ENCODE peak calls at places on chromosomes 3 and 15, in seven cellular contexts. H is K562, T is GM23338, U is GM12878, V is HL-60, B is stomach, R is sigmoid colon. M is an unnamed sample.

GRCh38 chr15:52440414-52440813 is 88.3 kb downstream of the MYO5A start:
- DNase-seq in H (no peak), T (no peak), U (no peak), V (no peak), B (no peak), R (no peak), M (no peak)

GRCh38 chr3:66418432-66419052 is 82.3 kb downstream of the LRIG1 start:
- DNase-seq in H (no peak), T (no peak), U (no peak), V (no peak), B (peak), R (peak), M (no peak)

GRCh38 chr3:23075478-23075877 is 127.6 kb upstream of the UBE2E2 start:
- DNase-seq in H (no peak), T (no peak), U (no peak), V (no peak), B (no peak), R (no peak), M (no peak)

GRCh38 chr3:46089237-46090011 is 62.1 kb upstream of the XCR1 start:
- DNase-seq in H (no peak), T (no peak), U (peak), V (peak), B (peak), R (peak), M (peak)

GRCh38 chr3:154862265-154862664 is 217.9 kb upstream of the MME start:
- DNase-seq in H (no peak), T (no peak), U (no peak), V (no peak), B (no peak), R (no peak), M (no peak)

GRCh38 chr15:67520976-67521769 is at the start of gene C15orf61:
- DNase-seq in H (peak), T (peak), U (peak), V (peak), B (peak), R (peak), M (peak)

GRCh38 chr3:54079314-54079713 is 43.0 kb upstream of the CACNA2D3 start:
- DNase-seq in H (no peak), T (peak), U (no peak), V (no peak), B (no peak), R (no peak), M (no peak)

GRCh38 chr3:39426321-39426720 is 19.8 kb downstream of the RPSA start:
- DNase-seq in H (no peak), T (no peak), U (no peak), V (no peak), B (no peak), R (no peak), M (no peak)

GRCh38 chr3:87161486-87161885 is 65.6 kb upstream of the CHMP2B start:
- DNase-seq in H (no peak), T (no peak), U (no peak), V (no peak), B (no peak), R (no peak), M (no peak)

GRCh38 chr3:114650808-114651207 is 357.0 kb downstream of the TIGIT start:
- DNase-seq in H (no peak), T (no peak), U (no peak), V (no peak), B (no peak), R (no peak), M (no peak)

GRCh38 chr3:17047162-17047561 is 162.4 kb downstream of the PLCL2 start:
- DNase-seq in H (no peak), T (peak), U (no peak), V (no peak), B (no peak), R (no peak), M (no peak)

GRCh38 chr3:80355144-80355543 is 587.3 kb upstream of the ROBO1 start:
- DNase-seq in H (no peak), T (peak), U (no peak), V (peak), B (no peak), R (no peak), M (no peak)

GRCh38 chr15:92305342-92305741 is 88.3 kb upstream of the ST8SIA2 start:
- DNase-seq in H (no peak), T (no peak), U (no peak), V (no peak), B (no peak), R (no peak), M (no peak)

GRCh38 chr3:4772171-4772804 is 206.9 kb upstream of the BHLHE40 start:
- DNase-seq in H (no peak), T (no peak), U (no peak), V (no peak), B (peak), R (peak), M (peak)

GRCh38 chr3:65878831-65879230 is 159.9 kb downstream of the MAGI1 start:
- DNase-seq in H (no peak), T (peak), U (no peak), V (no peak), B (no peak), R (no peak), M (no peak)

GRCh38 chr15:98682992-98683701 is 34.8 kb downstream of the IGF1R start:
- DNase-seq in H (no peak), T (no peak), U (no peak), V (peak), B (no peak), R (no peak), M (no peak)

GRCh38 chr15:80798911-80799310 is 19.7 kb downstream of the CEMIP start:
- DNase-seq in H (no peak), T (no peak), U (no peak), V (no peak), B (no peak), R (no peak), M (no peak)

GRCh38 chr3:64133272-64133671 is 92.0 kb downstream of the PRICKLE2 start:
- DNase-seq in H (no peak), T (no peak), U (no peak), V (no peak), B (no peak), R (no peak), M (no peak)

GRCh38 chr3:131110087-131110486 is 83.4 kb downstream of the NEK11 start:
- DNase-seq in H (no peak), T (no peak), U (no peak), V (no peak), B (no peak), R (no peak), M (no peak)

GRCh38 chr15:52288051-52288942 is 7.3 kb downstream of the MYO5C start:
- DNase-seq in H (no peak), T (no peak), U (no peak), V (no peak), B (peak), R (no peak), M (no peak)

GRCh38 chr3:148971819-148972218 is 19.5 kb upstream of the GYG1 start:
- DNase-seq in H (no peak), T (no peak), U (no peak), V (no peak), B (peak), R (peak), M (no peak)

GRCh38 chr3:100698736-100699135 is 10.6 kb upstream of the TFG start:
- DNase-seq in H (no peak), T (no peak), U (no peak), V (no peak), B (no peak), R (no peak), M (no peak)

GRCh38 chr15:70165811-70166284 is 68.1 kb upstream of the TLE3 start:
- DNase-seq in H (no peak), T (no peak), U (no peak), V (no peak), B (peak), R (peak), M (peak)

DNA sequence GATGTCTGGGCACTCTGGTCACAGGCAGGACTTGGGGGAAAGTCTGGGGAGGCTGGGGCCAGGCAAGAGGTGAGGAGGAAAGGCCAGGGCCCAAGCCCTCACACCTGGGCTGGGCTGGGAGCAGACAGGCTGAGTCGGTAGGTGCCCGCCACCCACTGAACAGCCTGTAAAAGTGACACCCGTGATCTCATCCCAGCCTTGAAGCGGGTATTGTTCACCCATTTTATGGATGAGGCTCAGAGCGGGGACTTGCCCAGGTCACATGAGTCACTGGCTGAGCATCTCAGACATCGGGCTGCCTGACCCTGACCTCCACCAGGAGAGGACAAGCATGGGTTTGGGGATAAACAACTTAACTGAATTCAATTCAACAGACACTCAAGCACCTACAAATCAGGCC is 52.0 kb upstream of the CTSH start:
- DNase-seq in H (no peak), T (no peak), U (no peak), V (no peak), B (no peak), R (no peak), M (no peak)
- H3K27ac ChIP-seq in H (no peak), T (no peak), U (no peak), V (no peak), B (no peak), R (no peak), M (no peak)

DNA sequence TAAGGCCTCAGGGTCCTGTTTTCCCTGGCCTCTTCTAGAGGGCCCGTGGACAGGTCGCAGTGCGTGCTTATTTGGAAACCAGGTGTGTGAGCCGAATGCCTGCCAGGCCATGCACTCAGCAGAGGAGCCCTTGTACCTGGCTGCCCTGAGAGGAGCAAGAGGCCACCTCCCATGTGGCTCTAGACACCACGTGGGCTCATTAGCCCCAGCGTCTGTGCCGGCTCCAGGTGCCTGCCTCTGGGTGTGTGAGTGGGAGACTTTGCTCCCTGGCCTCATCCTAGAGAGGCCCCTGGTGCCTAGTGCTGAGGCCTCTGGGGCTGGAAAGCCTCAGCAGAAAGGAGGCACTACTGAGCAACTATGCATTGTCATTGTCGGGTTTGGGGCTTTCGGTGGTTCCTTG is 50.4 kb downstream of the KLF13 start:
- DNase-seq in H (no peak), T (peak), U (no peak), V (no peak), B (no peak), R (no peak), M (no peak)
- TF ChIP-seq POLR2AphosphoS5 in H (no peak), T (no peak), U (no peak), V (no peak), B (no peak), R (no peak), M (no peak)

GRCh38 chr15:55254916-55255679 is 34.5 kb downstream of the RAB27A start:
- DNase-seq in H (no peak), T (no peak), U (no peak), V (no peak), B (no peak), R (no peak), M (no peak)

GRCh38 chr15:55257014-55257670 is 32.5 kb downstream of the RAB27A start:
- DNase-seq in H (no peak), T (no peak), U (no peak), V (no peak), B (no peak), R (no peak), M (no peak)

GRCh38 chr15:55255714-55256113 is 33.9 kb downstream of the RAB27A start:
- DNase-seq in H (no peak), T (no peak), U (no peak), V (no peak), B (no peak), R (no peak), M (no peak)

GRCh38 chr15:55257933-55258332 is 31.7 kb downstream of the RAB27A start:
- DNase-seq in H (no peak), T (no peak), U (no peak), V (no peak), B (no peak), R (no peak), M (no peak)

DNA sequence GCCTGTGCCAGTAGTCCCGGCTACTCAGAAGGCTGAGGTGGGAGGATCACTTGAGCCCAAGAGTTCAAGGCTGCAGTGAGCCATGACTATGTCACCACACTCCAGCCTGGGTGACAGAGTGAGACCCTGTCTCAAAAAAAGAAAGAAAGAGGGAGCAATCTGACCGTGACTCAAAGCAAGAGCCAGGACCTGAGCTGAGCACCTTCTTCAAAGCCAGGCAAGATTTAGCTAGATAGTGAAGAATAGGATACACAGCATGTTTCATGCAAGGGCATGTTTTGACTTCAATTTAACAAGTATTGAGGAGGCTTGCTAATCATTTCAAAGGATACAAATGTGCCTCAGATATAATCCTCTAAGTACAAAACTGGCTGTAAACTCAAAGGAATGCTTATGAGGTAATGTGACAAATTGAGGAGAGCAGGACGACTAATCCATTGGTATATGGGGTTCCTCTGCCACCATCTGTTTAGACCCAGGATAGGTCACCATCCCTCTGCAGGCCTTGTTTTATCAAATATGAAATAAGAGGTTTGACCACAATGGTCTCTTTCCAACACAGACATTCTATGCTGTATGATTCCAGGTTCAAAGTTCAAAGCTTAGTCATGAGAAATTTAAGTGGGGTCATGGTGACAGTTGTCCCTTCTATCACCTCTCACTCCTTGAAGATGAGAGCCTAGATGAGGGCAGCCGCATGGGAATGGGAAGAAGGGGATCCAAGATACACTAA is 33.2 kb downstream of the RAB27A start:
- DNase-seq in H (no peak), T (no peak), U (no peak), V (no peak), B (no peak), R (no peak), M (no peak)
- H3K27ac ChIP-seq in H (peak), T (no peak), U (no peak), V (peak), B (peak), R (no peak), M (no peak)

GRCh38 chr3:192892981-192893827 is 24.5 kb downstream of the MB21D2 start:
- DNase-seq in H (no peak), T (peak), U (peak), V (peak), B (no peak), R (peak), M (peak)
- TF ChIP-seq POLR2AphosphoS5 in H (no peak), T (no peak), U (peak), V (no peak), B (peak), R (no peak), M (no peak)

GRCh38 chr15:28096720-28097431 is 2.2 kb downstream of the OCA2 start:
- DNase-seq in H (no peak), T (peak), U (no peak), V (no peak), B (no peak), R (peak), M (no peak)
- H3K27ac ChIP-seq in H (no peak), T (no peak), U (no peak), V (no peak), B (peak), R (peak), M (peak)

GRCh38 chr3:106745344-106746168 is 631.7 kb upstream of the CCDC54 start:
- DNase-seq in H (no peak), T (no peak), U (no peak), V (no peak), B (no peak), R (no peak), M (no peak)

GRCh38 chr3:106734712-106735111 is 642.5 kb upstream of the CCDC54 start:
- DNase-seq in H (no peak), T (no peak), U (no peak), V (no peak), B (no peak), R (no peak), M (no peak)

DNA sequence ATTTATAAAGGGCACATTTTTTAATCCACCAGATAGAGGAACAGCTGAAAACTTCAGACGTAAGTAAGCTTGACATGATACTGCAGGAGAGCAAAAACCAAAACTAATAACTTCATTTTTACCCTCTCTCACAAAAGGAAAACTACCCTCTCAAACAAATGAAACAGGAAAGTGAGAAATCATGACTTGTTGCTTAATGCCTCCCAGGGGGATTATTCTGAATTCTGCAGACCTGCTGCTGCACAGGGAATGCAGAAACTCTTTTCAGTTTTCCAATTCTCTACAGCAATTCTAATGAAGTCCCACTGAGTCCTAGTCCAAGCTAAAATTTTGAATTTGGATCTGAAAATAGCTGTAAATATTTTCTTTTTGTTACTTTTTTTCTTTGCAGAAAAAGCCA is 637.1 kb upstream of the CCDC54 start:
- DNase-seq in H (no peak), T (no peak), U (no peak), V (no peak), B (no peak), R (no peak), M (no peak)
- TF ChIP-seq POLR2AphosphoS5 in H (no peak), T (no peak), U (no peak), V (no peak), B (no peak), R (no peak), M (no peak)

GRCh38 chr3:12289562-12289961 is 692 bp downstream of the PPARG start:
- DNase-seq in H (no peak), T (no peak), U (no peak), V (no peak), B (no peak), R (no peak), M (no peak)

GRCh38 chr3:12296511-12296910 is 7.6 kb downstream of the PPARG start:
- DNase-seq in H (no peak), T (no peak), U (no peak), V (no peak), B (no peak), R (no peak), M (no peak)

GRCh38 chr3:12288466-12289129 is at the start of gene PPARG:
- DNase-seq in H (no peak), T (peak), U (no peak), V (no peak), B (peak), R (no peak), M (peak)

GRCh38 chr3:12294885-12295580 is 6.2 kb downstream of the PPARG start:
- DNase-seq in H (no peak), T (no peak), U (no peak), V (no peak), B (no peak), R (no peak), M (no peak)

GRCh38 chr3:12292770-12293169 is 3.9 kb downstream of the PPARG start:
- DNase-seq in H (no peak), T (no peak), U (no peak), V (no peak), B (no peak), R (no peak), M (no peak)
- H3K27ac ChIP-seq in H (no peak), T (no peak), U (no peak), V (no peak), B (no peak), R (no peak), M (no peak)

GRCh38 chr3:168341192-168341816 is 245.6 kb upstream of the GOLIM4 start:
- DNase-seq in H (no peak), T (no peak), U (no peak), V (no peak), B (no peak), R (no peak), M (no peak)
- TF ChIP-seq POLR2AphosphoS5 in H (no peak), T (no peak), U (no peak), V (no peak), B (no peak), R (no peak), M (no peak)

GRCh38 chr3:150106752-150107428 is 136.2 kb upstream of the PFN2 start:
- DNase-seq in H (no peak), T (no peak), U (no peak), V (no peak), B (no peak), R (no peak), M (no peak)
- H3K27ac ChIP-seq in H (no peak), T (no peak), U (no peak), V (no peak), B (no peak), R (no peak), M (no peak)

DNA sequence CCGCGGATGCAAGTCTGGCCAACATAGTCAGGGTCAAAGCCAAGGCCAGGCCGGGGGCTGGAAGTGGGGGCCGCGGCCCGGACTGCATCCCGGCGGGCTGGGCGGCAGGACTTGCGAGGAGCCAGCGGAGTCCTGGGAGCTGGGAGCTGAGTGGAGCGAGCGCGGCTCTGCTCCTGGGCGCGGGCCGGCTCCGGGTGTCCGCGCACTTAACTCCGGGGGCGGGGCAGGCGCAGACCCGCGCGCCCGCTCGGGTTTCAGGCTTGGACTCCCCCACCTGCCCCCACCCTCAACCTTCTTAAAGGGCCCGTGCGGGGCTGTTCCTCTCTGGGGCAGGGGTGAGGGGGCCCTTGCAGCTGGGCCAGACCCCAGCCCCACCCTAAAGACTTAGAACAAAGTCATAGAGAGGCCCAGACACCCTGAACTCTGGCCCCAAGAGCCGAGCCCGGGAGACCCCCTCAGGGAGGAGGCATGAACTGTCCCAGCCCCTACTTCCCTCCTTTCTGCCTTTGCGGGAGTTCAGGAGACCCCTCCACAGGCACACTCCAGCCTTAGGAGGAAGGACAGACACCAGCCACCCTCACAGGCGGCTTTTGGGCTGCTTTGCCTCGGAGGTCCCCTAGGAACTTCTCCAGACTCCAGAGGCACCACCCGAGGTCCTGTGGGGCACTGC is at the start of gene CSPG4:
- DNase-seq in H (peak), T (peak), U (no peak), V (no peak), B (peak), R (peak), M (no peak)
- TF ChIP-seq POLR2AphosphoS5 in H (no peak), T (peak), U (no peak), V (no peak), B (peak), R (peak), M (no peak)

M was measured in suprapubic skin.